ENCODE peak calls at places on chromosome 19, in nine cellular contexts. One of them, this sample, is unnamed.

GRCh38 chr19:23855676-23856075 is 59.0 kb upstream of the ZNF726 start:
- DNase-seq in GM13976: no peak
- DNase-seq in MV-4-11: no peak
- DNase-seq in GM12864: no peak
- DNase-seq in T-helper 2 cell: no peak
- DNase-seq in G401: no peak
- DNase-seq in left colon: no peak
- DNase-seq in OCI-LY7: peak; percentile 3
- DNase-seq in stimulated activated CD8-positive, alpha-beta memory T cell treated with anti-CD3 and anti-CD28 coated beads, Interleukin-15, amount 100 ng/mL, for 1 hour: no peak
- DNase-seq in this sample: no peak

GRCh38 chr19:35973487-35973886 is 21.5 kb upstream of the SDHAF1 start:
- DNase-seq in GM13976: no peak
- DNase-seq in MV-4-11: peak; percentile 24
- DNase-seq in GM12864: no peak
- DNase-seq in T-helper 2 cell: no peak
- DNase-seq in G401: no peak
- DNase-seq in left colon: no peak
- DNase-seq in OCI-LY7: no peak
- DNase-seq in stimulated activated CD8-positive, alpha-beta memory T cell treated with anti-CD3 and anti-CD28 coated beads, Interleukin-15, amount 100 ng/mL, for 1 hour: no peak
- DNase-seq in this sample: no peak

GRCh38 chr19:11324079-11324661 is 15.3 kb downstream of the RAB3D start:
- DNase-seq in GM13976: peak; percentile 74
- DNase-seq in MV-4-11: peak; percentile 100
- DNase-seq in GM12864: peak; percentile 64
- DNase-seq in T-helper 2 cell: no peak
- DNase-seq in G401: peak; percentile 84
- DNase-seq in left colon: peak; percentile 72
- DNase-seq in OCI-LY7: peak; percentile 31
- DNase-seq in stimulated activated CD8-positive, alpha-beta memory T cell treated with anti-CD3 and anti-CD28 coated beads, Interleukin-15, amount 100 ng/mL, for 1 hour: no peak
- DNase-seq in this sample: peak; percentile 70

GRCh38 chr19:2775556-2776430 is 7.3 kb downstream of the SGTA start:
- DNase-seq in GM13976: peak; percentile 82
- DNase-seq in MV-4-11: peak; percentile 77
- DNase-seq in GM12864: no peak
- DNase-seq in T-helper 2 cell: peak; percentile 57
- DNase-seq in G401: no peak
- DNase-seq in left colon: peak; percentile 62
- DNase-seq in OCI-LY7: no peak
- DNase-seq in stimulated activated CD8-positive, alpha-beta memory T cell treated with anti-CD3 and anti-CD28 coated beads, Interleukin-15, amount 100 ng/mL, for 1 hour: peak; percentile 41
- DNase-seq in this sample: peak; percentile 74

GRCh38 chr19:17681505-17682125 is 6.5 kb downstream of the UNC13A start:
- DNase-seq in GM13976: peak; percentile 74
- DNase-seq in MV-4-11: peak; percentile 73
- DNase-seq in GM12864: no peak
- DNase-seq in T-helper 2 cell: no peak
- DNase-seq in G401: no peak
- DNase-seq in left colon: no peak
- DNase-seq in OCI-LY7: peak; percentile 19
- DNase-seq in stimulated activated CD8-positive, alpha-beta memory T cell treated with anti-CD3 and anti-CD28 coated beads, Interleukin-15, amount 100 ng/mL, for 1 hour: no peak
- DNase-seq in this sample: peak; percentile 64

GRCh38 chr19:54154603-54155345 is 4.7 kb downstream of the LENG1 start:
- DNase-seq in GM13976: no peak
- DNase-seq in MV-4-11: no peak
- DNase-seq in GM12864: no peak
- DNase-seq in T-helper 2 cell: peak; percentile 33
- DNase-seq in G401: no peak
- DNase-seq in left colon: no peak
- DNase-seq in OCI-LY7: no peak
- DNase-seq in stimulated activated CD8-positive, alpha-beta memory T cell treated with anti-CD3 and anti-CD28 coated beads, Interleukin-15, amount 100 ng/mL, for 1 hour: no peak
- DNase-seq in this sample: no peak

GRCh38 chr19:29836409-29836825 is 24.6 kb downstream of the CCNE1 start:
- DNase-seq in GM13976: peak; percentile 70
- DNase-seq in MV-4-11: no peak
- DNase-seq in GM12864: peak; percentile 81
- DNase-seq in T-helper 2 cell: no peak
- DNase-seq in G401: no peak
- DNase-seq in left colon: no peak
- DNase-seq in OCI-LY7: no peak
- DNase-seq in stimulated activated CD8-positive, alpha-beta memory T cell treated with anti-CD3 and anti-CD28 coated beads, Interleukin-15, amount 100 ng/mL, for 1 hour: no peak
- DNase-seq in this sample: peak; percentile 72

GRCh38 chr19:29860492-29860891 is 48.7 kb downstream of the CCNE1 start:
- DNase-seq in GM13976: no peak
- DNase-seq in MV-4-11: peak; percentile 42
- DNase-seq in GM12864: no peak
- DNase-seq in T-helper 2 cell: no peak
- DNase-seq in G401: no peak
- DNase-seq in left colon: no peak
- DNase-seq in OCI-LY7: peak; percentile 23
- DNase-seq in stimulated activated CD8-positive, alpha-beta memory T cell treated with anti-CD3 and anti-CD28 coated beads, Interleukin-15, amount 100 ng/mL, for 1 hour: no peak
- DNase-seq in this sample: no peak

GRCh38 chr19:2016041-2016807 is 710 bp upstream of the BTBD2 start:
- DNase-seq in GM13976: peak; percentile 92
- DNase-seq in MV-4-11: peak; percentile 64
- DNase-seq in GM12864: peak; percentile 63
- DNase-seq in T-helper 2 cell: peak; percentile 45
- DNase-seq in G401: peak; percentile 90
- DNase-seq in left colon: peak; percentile 92
- DNase-seq in OCI-LY7: peak; percentile 82
- DNase-seq in stimulated activated CD8-positive, alpha-beta memory T cell treated with anti-CD3 and anti-CD28 coated beads, Interleukin-15, amount 100 ng/mL, for 1 hour: no peak
- DNase-seq in this sample: peak; percentile 91

GRCh38 chr19:7862413-7862951 is 11.7 kb downstream of the PRR36 start:
- DNase-seq in GM13976: peak; percentile 92
- DNase-seq in MV-4-11: peak; percentile 34
- DNase-seq in GM12864: no peak
- DNase-seq in T-helper 2 cell: peak; percentile 76
- DNase-seq in G401: peak; percentile 90
- DNase-seq in left colon: peak; percentile 79
- DNase-seq in OCI-LY7: peak; percentile 84
- DNase-seq in stimulated activated CD8-positive, alpha-beta memory T cell treated with anti-CD3 and anti-CD28 coated beads, Interleukin-15, amount 100 ng/mL, for 1 hour: peak; percentile 27
- DNase-seq in this sample: peak; percentile 91

GRCh38 chr19:2561895-2562294 is 86.0 kb downstream of the GADD45B start:
- DNase-seq in GM13976: peak; percentile 89
- DNase-seq in MV-4-11: no peak
- DNase-seq in GM12864: peak; percentile 80
- DNase-seq in T-helper 2 cell: peak; percentile 33
- DNase-seq in G401: no peak
- DNase-seq in left colon: no peak
- DNase-seq in OCI-LY7: peak; percentile 82
- DNase-seq in stimulated activated CD8-positive, alpha-beta memory T cell treated with anti-CD3 and anti-CD28 coated beads, Interleukin-15, amount 100 ng/mL, for 1 hour: peak; percentile 47
- DNase-seq in this sample: peak; percentile 87

GRCh38 chr19:4376245-4376990 is 23.9 kb downstream of the SH3GL1 start:
- DNase-seq in GM13976: no peak
- DNase-seq in MV-4-11: no peak
- DNase-seq in GM12864: no peak
- DNase-seq in T-helper 2 cell: no peak
- DNase-seq in G401: no peak
- DNase-seq in left colon: no peak
- DNase-seq in OCI-LY7: no peak
- DNase-seq in stimulated activated CD8-positive, alpha-beta memory T cell treated with anti-CD3 and anti-CD28 coated beads, Interleukin-15, amount 100 ng/mL, for 1 hour: no peak
- DNase-seq in this sample: no peak

GRCh38 chr19:32480321-32480720 is 74.8 kb downstream of the DPY19L3 start:
- DNase-seq in GM13976: no peak
- DNase-seq in MV-4-11: no peak
- DNase-seq in GM12864: no peak
- DNase-seq in T-helper 2 cell: no peak
- DNase-seq in G401: peak; percentile 15
- DNase-seq in left colon: no peak
- DNase-seq in OCI-LY7: no peak
- DNase-seq in stimulated activated CD8-positive, alpha-beta memory T cell treated with anti-CD3 and anti-CD28 coated beads, Interleukin-15, amount 100 ng/mL, for 1 hour: no peak
- DNase-seq in this sample: no peak

GRCh38 chr19:1027953-1028902 is 1.8 kb downstream of the CNN2 start:
- DNase-seq in GM13976: peak; percentile 73
- DNase-seq in MV-4-11: peak; percentile 45
- DNase-seq in GM12864: no peak
- DNase-seq in T-helper 2 cell: peak; percentile 51
- DNase-seq in G401: no peak
- DNase-seq in left colon: peak; percentile 84
- DNase-seq in OCI-LY7: peak; percentile 82
- DNase-seq in stimulated activated CD8-positive, alpha-beta memory T cell treated with anti-CD3 and anti-CD28 coated beads, Interleukin-15, amount 100 ng/mL, for 1 hour: no peak
- DNase-seq in this sample: peak; percentile 62

GRCh38 chr19:52943884-52944643 is 18.6 kb downstream of the ZNF816 start:
- DNase-seq in GM13976: no peak
- DNase-seq in MV-4-11: no peak
- DNase-seq in GM12864: no peak
- DNase-seq in T-helper 2 cell: no peak
- DNase-seq in G401: no peak
- DNase-seq in left colon: no peak
- DNase-seq in OCI-LY7: no peak
- DNase-seq in stimulated activated CD8-positive, alpha-beta memory T cell treated with anti-CD3 and anti-CD28 coated beads, Interleukin-15, amount 100 ng/mL, for 1 hour: no peak
- DNase-seq in this sample: no peak

GRCh38 chr19:48795855-48796142 is 15.0 kb downstream of the BCAT2 start:
- DNase-seq in GM13976: peak; percentile 34
- DNase-seq in MV-4-11: no peak
- DNase-seq in GM12864: no peak
- DNase-seq in T-helper 2 cell: no peak
- DNase-seq in G401: no peak
- DNase-seq in left colon: no peak
- DNase-seq in OCI-LY7: no peak
- DNase-seq in stimulated activated CD8-positive, alpha-beta memory T cell treated with anti-CD3 and anti-CD28 coated beads, Interleukin-15, amount 100 ng/mL, for 1 hour: no peak
- DNase-seq in this sample: no peak